ENCODE peak calls at places on chromosomes 13 and 19, in eight cellular contexts. Z is pancreas, W is thyroid gland, N is fibroblast of pulmonary artery, S is cardiac fibroblast, Y is A673, Q is WERI-Rb-1, E is fibroblast of the aortic adventitia. F is an unnamed sample.
A peak's percentile ranks its signal among the peaks of the same experiment; 100 is the strongest.

GRCh38 chr19:38898788-38899446 is 501 bp downstream of the SIRT2 start:
- DNase-seq in S (peak; percentile 20), W (peak; percentile 40), N (peak; percentile 24), E (peak; percentile 37), Z (no peak), Y (no peak), Q (no peak), F (no peak)

GRCh38 chr19:8526345-8527062 is 12.5 kb upstream of the ZNF414 start:
- DNase-seq in S (peak; percentile 94), Y (peak; percentile 94), E (peak; percentile 89), Q (peak; percentile 95), Z (peak; percentile 92), W (peak; percentile 93), N (peak; percentile 93), F (no peak)

GRCh38 chr19:38264486-38265212 is at the start of gene SPINT2:
- DNase-seq in E (no peak), S (no peak), Z (no peak), N (no peak), W (no peak), Q (no peak), Y (no peak), F (no peak)

GRCh38 chr19:33863436-33863835 is 66.8 kb downstream of the KCTD15 start:
- DNase-seq in W (no peak), Z (no peak), Q (no peak), N (no peak), S (no peak), E (no peak), Y (no peak), F (no peak)

GRCh38 chr13:95603887-95604533 is 40.5 kb downstream of the DZIP1 start:
- DNase-seq in Z (peak; percentile 83), E (peak; percentile 21), S (peak; percentile 61), N (peak; percentile 68), Q (no peak), Y (no peak), W (peak; percentile 76), F (no peak)

GRCh38 chr13:111911754-111912452 is 155.0 kb upstream of the SOX1 start:
- DNase-seq in Y (no peak), E (no peak), S (no peak), Q (peak; percentile 2), W (no peak), Z (no peak), N (no peak), F (no peak)

GRCh38 chr13:110471833-110472162 is 89.7 kb downstream of the RAB20 start:
- DNase-seq in N (peak; percentile 56), Z (no peak), Y (no peak), S (peak; percentile 22), W (peak; percentile 20), Q (peak; percentile 75), E (no peak), F (no peak)

GRCh38 chr19:46076031-46076880 is 35.5 kb upstream of the IGFL4 start:
- DNase-seq in S (no peak), Z (no peak), E (no peak), Y (no peak), W (no peak), Q (no peak), N (no peak), F (no peak)

GRCh38 chr19:49210901-49211451 is 53.4 kb downstream of the TRPM4 start:
- DNase-seq in E (no peak), Y (no peak), W (no peak), Z (no peak), Q (no peak), N (no peak), S (no peak), F (no peak)

GRCh38 chr19:29596080-29596479 is 10.0 kb upstream of the POP4 start:
- DNase-seq in N (no peak), Y (no peak), E (no peak), W (peak; percentile 34), Q (no peak), S (no peak), Z (no peak), F (no peak)
- H3K4me3 ChIP-seq in N (no peak overlapping the region), Y (no peak overlapping the region), E (no peak overlapping the region), W (no peak overlapping the region), Q (no peak overlapping the region), S (no peak overlapping the region), Z (no peak overlapping the region), F (no peak overlapping the region)

GRCh38 chr19:32337176-32337808 is 8.1 kb upstream of the ZNF507 start:
- DNase-seq in S (peak; percentile 20), E (no peak), Y (no peak), Z (no peak), W (no peak), Q (no peak), N (no peak), F (no peak)

GRCh38 chr19:32339988-32340874 is 5.2 kb upstream of the ZNF507 start:
- DNase-seq in Q (peak; percentile 68), Y (peak; percentile 57), Z (peak; percentile 79), E (peak; percentile 43), N (peak; percentile 61), W (peak; percentile 81), S (peak; percentile 64), F (no peak)

GRCh38 chr19:32333227-32333626 is 12.2 kb upstream of the ZNF507 start:
- DNase-seq in W (no peak), S (no peak), Z (no peak), N (no peak), E (no peak), Q (no peak), Y (no peak), F (no peak)

GRCh38 chr19:32336259-32337111 is 8.9 kb upstream of the ZNF507 start:
- DNase-seq in E (peak; percentile 76), N (peak; percentile 83), Y (peak; percentile 17), S (peak; percentile 80), Q (no peak), Z (no peak), W (no peak), F (no peak)
- TF ChIP-seq CTCF in E (peak; percentile 27), N (peak; percentile 34), Y (peak; percentile 23), S (peak; percentile 7), Q (no peak), Z (no peak), W (no peak), F (peak; percentile 14)

GRCh38 chr13:33875658-33876401 is 57.9 kb downstream of the RFC3 start:
- DNase-seq in N (no peak), Y (no peak), E (no peak), Q (no peak), W (no peak), Z (no peak), S (no peak), F (no peak)
- H3K4me3 ChIP-seq in N (no peak overlapping the region), Y (no peak overlapping the region), E (no peak overlapping the region), Q (no peak overlapping the region), W (no peak overlapping the region), Z (no peak overlapping the region), S (no peak overlapping the region), F (no peak overlapping the region)

DNA sequence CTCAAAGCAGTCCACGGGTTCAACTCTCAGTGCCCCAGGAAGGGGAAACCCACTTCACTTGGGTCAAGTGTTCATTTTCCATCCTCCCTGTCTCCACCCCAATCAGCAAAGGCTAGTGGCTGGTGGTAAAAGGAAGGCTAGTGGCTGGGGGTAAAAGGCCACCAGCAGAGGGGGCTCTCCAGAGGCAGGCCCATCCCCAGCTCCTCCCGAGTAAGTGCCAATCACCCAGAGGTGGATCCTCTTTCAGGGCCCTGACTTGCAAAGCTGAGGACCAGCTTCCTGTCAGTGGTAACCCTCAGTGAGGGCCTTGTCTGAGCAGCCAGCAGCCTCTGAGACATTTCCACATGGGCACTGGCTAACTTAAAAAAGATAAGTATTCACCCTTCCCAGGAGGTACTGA is 22.0 kb upstream of the TPT1 start:
- DNase-seq in W (no peak), N (no peak), Y (no peak), Z (no peak), S (no peak), E (no peak), Q (no peak), F (no peak)
- TF ChIP-seq CTCF in W (no peak), N (no peak), Y (no peak), Z (no peak), S (no peak), E (no peak), Q (peak; percentile 24), F (no peak)

DNA sequence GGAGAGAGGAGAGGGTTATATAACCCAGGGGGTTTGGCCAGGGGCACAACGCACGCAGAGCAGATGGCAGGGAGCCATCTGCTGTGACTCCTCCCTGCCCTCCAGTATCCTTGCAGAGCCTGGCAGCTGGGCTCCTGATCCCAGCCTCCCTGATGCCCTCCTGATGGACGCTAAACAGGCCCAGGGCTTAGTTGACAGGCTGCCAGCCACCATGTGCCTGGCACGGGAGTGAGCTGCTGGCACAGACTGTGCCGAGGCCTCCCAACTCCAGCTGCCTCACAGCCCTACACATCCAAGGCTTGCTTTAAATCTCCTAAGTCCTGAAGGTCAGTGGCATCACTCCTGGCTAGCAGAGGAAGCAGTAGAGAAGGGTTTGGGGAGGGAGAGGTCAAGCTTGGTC is 16.7 kb downstream of the SYDE1 start:
- DNase-seq in W (peak; percentile 83), Z (peak; percentile 77), Q (no peak), E (no peak), N (peak; percentile 18), S (peak; percentile 55), Y (no peak), F (no peak)
- H3K4me3 ChIP-seq in W (no peak overlapping the region), Z (no peak overlapping the region), Q (peak overlapping the region; percentile 66), E (peak overlapping the region; percentile 91), N (no peak overlapping the region), S (no peak overlapping the region), Y (peak overlapping the region; percentile 88), F (no peak overlapping the region)

F was measured in AG09309.